ENCODE peak calls at places on chromosomes 12 and 14, in five cellular contexts. E is NCI-H1092, Y is fibroblast of gingiva, M is cardiac muscle cell, O is activated T-helper 1 cell treated with Interleukin-2 at 50 U/mL for 16 hours. B is an unnamed sample.

GRCh38 chr12:40271981-40272664 is 47.3 kb downstream of the LRRK2 start:
- DNase-seq in M (no peak), E (no peak), Y (no peak), O (no peak), B (no peak)

GRCh38 chr12:46959484-46959883 is 119.9 kb upstream of the PCED1B start:
- DNase-seq in E (no peak), M (peak; percentile 72), Y (peak; percentile 88), O (no peak), B (no peak)

GRCh38 chr14:21526672-21527319 is 650 bp upstream of the SALL2 start:
- DNase-seq in O (no peak), E (peak; percentile 50), Y (no peak), M (no peak), B (no peak)

GRCh38 chr14:71511152-71511551 is 421.1 kb upstream of the RGS6 start:
- DNase-seq in Y (no peak), O (no peak), M (no peak), E (no peak), B (no peak)

GRCh38 chr14:105312973-105313372 is 1.6 kb upstream of the PACS2 start:
- DNase-seq in Y (no peak), O (no peak), M (no peak), E (no peak), B (no peak)

GRCh38 chr12:11991604-11992003 is 79.1 kb upstream of the BCL2L14 start:
- DNase-seq in Y (no peak), E (no peak), O (no peak), M (no peak), B (no peak)

GRCh38 chr12:42085596-42085995 is 59.1 kb downstream of the GXYLT1 start:
- DNase-seq in O (no peak), E (no peak), M (no peak), Y (no peak), B (no peak)

GRCh38 chr12:12336049-12336411 is 14.0 kb downstream of the MANSC1 start:
- DNase-seq in M (peak; percentile 52), Y (peak; percentile 35), E (no peak), O (no peak), B (no peak)

GRCh38 chr12:59194794-59195193 is 274.5 kb upstream of the LRIG3 start:
- DNase-seq in O (no peak), Y (no peak), E (no peak), M (no peak), B (no peak)

GRCh38 chr14:105021656-105022275 is 883 bp upstream of the CDCA4 start:
- DNase-seq in M (peak; percentile 42), Y (peak; percentile 27), O (no peak), E (peak; percentile 28), B (peak; percentile 65)

GRCh38 chr12:46523863-46524770 is 151.5 kb upstream of the SLC38A2 start:
- DNase-seq in E (no peak), Y (peak; percentile 37), O (no peak), M (peak; percentile 74), B (no peak)

B was measured in testis.